ENCODE peak calls at places on chromosomes 7 and 10, in ten cellular contexts. M, U, N, C, I, Z, G, V, O and H are unnamed samples.

GRCh38 chr10:126124923-126125322 is 228.6 kb downstream of the FANK1 start:
- DNase-seq in V (peak; percentile 0), I (peak; percentile 22), Z (no peak), N (no peak), M (no peak), C (no peak), G (no peak), O (no peak), U (no peak), H (no peak)

GRCh38 chr7:130379551-130380120 is 658 bp upstream of the CPA1 start:
- DNase-seq in G (peak; percentile 77), V (no peak), C (no peak), N (no peak), I (no peak), M (no peak), U (no peak), O (no peak), Z (no peak), H (no peak)

GRCh38 chr10:74683621-74684114 is 142.7 kb upstream of the KAT6B start:
- DNase-seq in I (peak; percentile 5), O (no peak), V (no peak), U (no peak), N (no peak), G (no peak), C (peak; percentile 34), Z (no peak), M (peak; percentile 17), H (no peak)

GRCh38 chr10:71864861-71865473 is 13.9 kb upstream of the PSAP start:
- DNase-seq in N (peak; percentile 12), G (no peak), Z (no peak), C (no peak), U (no peak), M (no peak), O (no peak), V (no peak), I (peak; percentile 65), H (no peak)

GRCh38 chr7:44678468-44679179 is 70.0 kb upstream of the ZMIZ2 start:
- DNase-seq in U (no peak), G (peak; percentile 76), Z (peak; percentile 47), N (peak; percentile 28), C (no peak), I (peak; percentile 92), O (no peak), V (no peak), M (no peak), H (no peak)

GRCh38 chr7:75732764-75733630 is 5.7 kb downstream of the HIP1 start:
- DNase-seq in O (no peak), M (no peak), I (peak; percentile 73), C (no peak), U (no peak), V (no peak), G (no peak), N (peak; percentile 59), Z (peak; percentile 32), H (no peak)

GRCh38 chr10:6838118-6838517 is 258.0 kb upstream of the PRKCQ start:
- DNase-seq in Z (no peak), M (peak; percentile 10), N (no peak), U (no peak), G (no peak), C (peak; percentile 9), V (no peak), I (no peak), O (no peak), H (no peak)

GRCh38 chr7:80273327-80273726 is 138.7 kb downstream of the GNAI1 start:
- DNase-seq in V (no peak), C (no peak), N (no peak), I (peak; percentile 78), M (no peak), G (no peak), O (no peak), U (no peak), Z (no peak), H (no peak)

GRCh38 chr7:24956021-24956420 is 24.0 kb downstream of the OSBPL3 start:
- DNase-seq in Z (no peak), O (no peak), I (no peak), G (no peak), V (no peak), C (no peak), U (no peak), N (no peak), M (no peak), H (no peak)

GRCh38 chr10:128416231-128416630 is 290.0 kb upstream of the MKI67 start:
- DNase-seq in V (no peak), N (no peak), Z (no peak), I (no peak), U (no peak), G (no peak), C (no peak), M (no peak), O (no peak), H (no peak)

GRCh38 chr10:17380016-17380415 is 74.4 kb downstream of the ST8SIA6 start:
- DNase-seq in O (no peak), Z (no peak), U (no peak), G (no peak), C (no peak), I (no peak), N (no peak), V (no peak), M (no peak), H (no peak)

GRCh38 chr7:70504254-70504653 is 627.7 kb upstream of the GALNT17 start:
- DNase-seq in I (no peak), G (no peak), O (no peak), U (no peak), C (no peak), M (no peak), Z (no peak), V (no peak), N (no peak), H (no peak)

GRCh38 chr10:31194986-31195385 is 124.0 kb upstream of the ZEB1 start:
- DNase-seq in U (no peak), N (no peak), V (no peak), C (no peak), O (no peak), I (no peak), G (no peak), Z (no peak), M (no peak), H (no peak)

GRCh38 chr7:141227454-141227853 is 153.6 kb downstream of the TMEM178B start:
- DNase-seq in Z (no peak), C (no peak), N (no peak), O (no peak), U (no peak), I (no peak), M (no peak), G (no peak), V (no peak), H (no peak)

GRCh38 chr10:11881477-11882417 is 58.6 kb downstream of the PROSER2 start:
- DNase-seq in Z (peak; percentile 66), V (no peak), C (no peak), M (no peak), G (no peak), N (no peak), I (no peak), U (no peak), O (peak; percentile 80), H (no peak)
- TF ChIP-seq CTCF in Z (peak; percentile 6), V (no peak), C (no peak), M (no peak), G (no peak), N (no peak), I (no peak), U (no peak), O (peak; percentile 63), H (no peak)

GRCh38 chr7:105853931-105854419 is 22.4 kb downstream of the ATXN7L1 start:
- DNase-seq in G (no peak), I (peak; percentile 38), N (no peak), C (no peak), M (no peak), U (no peak), V (no peak), Z (peak; percentile 35), O (no peak), H (no peak)
- TF ChIP-seq CTCF in G (no peak), I (peak; percentile 12), N (peak; percentile 14), C (no peak), M (no peak), U (no peak), V (no peak), Z (no peak), O (no peak), H (no peak)

GRCh38 chr7:150983893-150984368 is 5.8 kb upstream of the KCNH2 start:
- DNase-seq in O (peak; percentile 71), Z (peak; percentile 83), U (no peak), N (no peak), G (no peak), I (peak; percentile 41), C (peak; percentile 30), M (no peak), V (no peak), H (no peak)

GRCh38 chr7:150988230-150989226 is 2.3 kb upstream of the NOS3 start:
- DNase-seq in U (peak; percentile 54), Z (peak; percentile 75), N (peak; percentile 54), I (peak; percentile 53), C (peak; percentile 40), V (peak; percentile 73), M (peak; percentile 85), G (peak; percentile 92), O (peak; percentile 86), H (no peak)

GRCh38 chr7:150989456-150989855 is 1.4 kb upstream of the NOS3 start:
- DNase-seq in O (peak; percentile 19), C (no peak), G (no peak), U (no peak), M (no peak), V (no peak), Z (no peak), N (no peak), I (no peak), H (no peak)

GRCh38 chr7:150986556-150986955 is 4.3 kb upstream of the NOS3 start:
- DNase-seq in I (no peak), G (no peak), N (no peak), Z (no peak), U (no peak), M (no peak), C (no peak), V (no peak), O (peak; percentile 30), H (no peak)

GRCh38 chr7:150986099-150986512 is 4.7 kb upstream of the NOS3 start:
- DNase-seq in M (peak; percentile 73), Z (peak; percentile 84), C (peak; percentile 59), O (peak; percentile 77), G (no peak), N (peak; percentile 37), V (peak; percentile 79), U (peak; percentile 65), I (peak; percentile 61), H (peak; percentile 48)
- TF ChIP-seq CTCF in M (peak; percentile 75), Z (peak; percentile 71), C (peak; percentile 74), O (peak; percentile 79), G (no peak), N (no peak), V (peak; percentile 58), U (no peak), I (peak; percentile 88), H (no peak)

DNA sequence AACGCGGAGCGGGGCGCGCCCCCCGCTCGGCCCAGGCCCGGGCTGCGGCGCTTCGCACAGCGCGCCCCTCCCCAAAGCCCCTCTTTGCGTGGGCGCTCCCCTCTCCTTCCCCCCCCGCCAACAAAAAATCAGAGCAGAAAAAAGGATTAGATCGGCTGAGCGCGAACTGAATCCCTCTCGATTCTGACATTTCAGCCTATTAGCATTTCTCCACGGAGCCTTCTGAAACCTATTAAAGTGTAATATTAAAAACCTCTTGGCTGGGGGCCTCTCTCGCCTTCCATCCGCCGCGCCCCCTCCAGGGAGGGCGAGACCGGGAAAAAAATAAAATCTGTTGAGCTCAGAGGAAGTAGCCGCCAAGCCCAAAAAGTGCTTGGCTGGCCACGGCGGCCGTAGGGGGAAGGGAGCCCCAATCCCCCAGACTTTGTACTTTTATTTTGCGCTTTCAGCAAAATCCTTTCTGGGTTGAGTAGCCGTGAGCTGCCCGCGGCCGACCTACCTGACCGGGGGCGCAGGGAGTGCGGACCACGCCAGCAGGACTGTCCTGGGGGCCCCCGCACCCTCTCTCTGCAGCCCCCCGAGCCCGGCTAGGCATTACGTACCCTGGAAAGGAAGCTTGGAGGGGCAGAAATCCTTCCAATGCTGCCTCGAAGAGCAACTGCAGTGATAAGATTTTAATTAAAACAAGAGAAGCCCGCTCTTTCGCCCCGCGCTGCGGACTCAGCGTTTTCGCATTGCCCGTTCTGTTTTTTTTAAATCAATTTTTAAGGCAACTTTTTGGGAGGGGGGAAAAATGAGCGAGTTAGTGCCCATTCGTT is 1.3 kb upstream of the TNRC18 start:
- DNase-seq in M (peak; percentile 37), N (peak; percentile 67), C (no peak), U (no peak), V (peak; percentile 65), G (peak; percentile 92), Z (peak; percentile 74), I (peak; percentile 70), O (no peak), H (no peak)
- TF ChIP-seq CTCF in M (no peak), N (no peak), C (no peak), U (no peak), V (no peak), G (no peak), Z (no peak), I (no peak), O (no peak), H (no peak)